ENCODE peak calls at places on chromosomes 6 and 20, in five cellular contexts. G is Caki2, Y is GM10248, Z is progenitor cell of endocrine pancreas, S is thyroid gland. B is an unnamed sample.

GRCh38 chr20:62595069-62595468 is 47.2 kb upstream of the SLCO4A1 start:
- DNase-seq in G (no peak), Y (no peak), Z (no peak), S (no peak), B (no peak)

GRCh38 chr6:26327450-26328264 is 37.3 kb upstream of the BTN3A2 start:
- DNase-seq in G (peak; percentile 92), Y (no peak), Z (peak; percentile 42), S (no peak), B (no peak)

GRCh38 chr6:91634791-91635190 is 1047.9 kb upstream of the MAP3K7 start:
- DNase-seq in G (no peak), Y (no peak), Z (no peak), S (no peak), B (no peak)

GRCh38 chr20:36644713-36645109 is 1.3 kb downstream of the SLA2 start:
- DNase-seq in G (no peak), Y (no peak), Z (no peak), S (no peak), B (no peak)

GRCh38 chr20:46994341-46994740 is 99.7 kb downstream of the EYA2 start:
- DNase-seq in G (no peak), Y (peak; percentile 63), Z (no peak), S (no peak), B (no peak)

GRCh38 chr6:94323853-94324252 is 904.5 kb upstream of the EPHA7 start:
- DNase-seq in G (no peak), Y (no peak), Z (no peak), S (no peak), B (no peak)

GRCh38 chr6:41940759-41941279 is 789 bp downstream of the CCND3 start:
- DNase-seq in G (peak; percentile 61), Y (peak; percentile 40), Z (peak; percentile 21), S (peak; percentile 62), B (no peak)

GRCh38 chr20:61042501-61043385 is 209.3 kb upstream of the CDH4 start:
- DNase-seq in G (peak; percentile 21), Y (no peak), Z (no peak), S (no peak), B (no peak)

GRCh38 chr6:12436224-12436623 is 146.1 kb downstream of the EDN1 start:
- DNase-seq in G (no peak), Y (no peak), Z (no peak), S (no peak), B (no peak)

GRCh38 chr6:34511923-34512737 is 44.0 kb downstream of the SPDEF start:
- DNase-seq in G (no peak), Y (no peak), Z (no peak), S (no peak), B (no peak)

GRCh38 chr6:161373905-161374451 is 100.1 kb upstream of the AGPAT4 start:
- DNase-seq in G (peak; percentile 54), Y (peak; percentile 55), Z (peak; percentile 65), S (peak; percentile 72), B (peak; percentile 64)

GRCh38 chr6:157012355-157012754 is 235.2 kb downstream of the ARID1B start:
- DNase-seq in G (no peak), Y (no peak), Z (no peak), S (no peak), B (no peak)

GRCh38 chr6:35370799-35371493 is 28.6 kb downstream of the PPARD start:
- DNase-seq in G (no peak), Y (peak; percentile 50), Z (no peak), S (peak; percentile 12), B (no peak)

GRCh38 chr6:32459781-32460424 is 20.2 kb downstream of the HLA-DRA start:
- DNase-seq in G (no peak), Y (no peak), Z (no peak), S (peak; percentile 6), B (no peak)

GRCh38 chr20:43138061-43138860 is 51.4 kb downstream of the PTPRT start:
- DNase-seq in G (peak; percentile 3), Y (no peak), Z (no peak), S (no peak), B (no peak)

GRCh38 chr20:834151-834747 is 734 bp downstream of the FAM110A start:
- DNase-seq in G (no peak), Y (no peak), Z (no peak), S (no peak), B (no peak)

GRCh38 chr6:128606611-128607010 is 86.2 kb upstream of the PTPRK start:
- DNase-seq in G (no peak), Y (no peak), Z (no peak), S (no peak), B (no peak)

GRCh38 chr6:131581523-131581922 is 8.5 kb downstream of the ARG1 start:
- DNase-seq in G (no peak), Y (no peak), Z (no peak), S (no peak), B (no peak)

GRCh38 chr6:158629376-158630221 is 14.9 kb downstream of the DYNLT1 start:
- DNase-seq in G (peak; percentile 6), Y (peak; percentile 25), Z (no peak), S (no peak), B (peak; percentile 45)

GRCh38 chr6:163008626-163009025 is 280.9 kb downstream of the PACRG start:
- DNase-seq in G (no peak), Y (no peak), Z (no peak), S (no peak), B (no peak)

GRCh38 chr6:38110407-38111025 is 291.0 kb downstream of the ZFAND3 start:
- DNase-seq in G (no peak), Y (no peak), Z (no peak), S (no peak), B (no peak)

GRCh38 chr6:21180155-21180554 is 413.4 kb upstream of the SOX4 start:
- DNase-seq in G (no peak), Y (no peak), Z (no peak), S (no peak), B (no peak)

GRCh38 chr20:24823989-24824693 is 124.9 kb upstream of the CST7 start:
- DNase-seq in G (no peak), Y (no peak), Z (no peak), S (no peak), B (no peak)

GRCh38 chr6:46935687-46936086 is 13.9 kb upstream of the ADGRF5 start:
- DNase-seq in G (no peak), Y (no peak), Z (no peak), S (no peak), B (no peak)

GRCh38 chr6:2876210-2877056 is 26.7 kb downstream of the SERPINB9 start:
- DNase-seq in G (peak; percentile 78), Y (no peak), Z (no peak), S (peak; percentile 74), B (peak; percentile 86)

GRCh38 chr6:139944131-139944530 is 569.7 kb upstream of the CITED2 start:
- DNase-seq in G (no peak), Y (no peak), Z (no peak), S (no peak), B (no peak)

GRCh38 chr20:39479196-39479810 is 517.2 kb downstream of the DHX35 start:
- DNase-seq in G (no peak), Y (no peak), Z (no peak), S (no peak), B (no peak)

GRCh38 chr6:17478223-17478907 is 85.0 kb downstream of the CAP2 start:
- DNase-seq in G (no peak), Y (no peak), Z (no peak), S (no peak), B (no peak)

GRCh38 chr20:59775221-59776055 is 158.0 kb downstream of the SYCP2 start:
- DNase-seq in G (no peak), Y (no peak), Z (no peak), S (no peak), B (no peak)

GRCh38 chr6:17985934-17986655 is 1.3 kb downstream of the KIF13A start:
- DNase-seq in G (no peak), Y (no peak), Z (no peak), S (no peak), B (no peak)

GRCh38 chr6:45678063-45678620 is 300.4 kb upstream of the SUPT3H start:
- DNase-seq in G (no peak), Y (no peak), Z (no peak), S (no peak), B (no peak)

GRCh38 chr6:113184736-113185135 is 672.4 kb upstream of the MARCKS start:
- DNase-seq in G (no peak), Y (no peak), Z (no peak), S (no peak), B (no peak)